ENCODE peak calls at places on chromosomes 1 and 21, in nine cellular contexts. P is coronary artery, D is fibroblast of villous mesenchyme, U is dorsolateral prefrontal cortex, O is Panc1, W is cardiac muscle cell, Y is RWPE2, N is BJ, L is HFFc6. I is an unnamed sample.

GRCh38 chr1:183473286-183473536 is 912 bp downstream of the SMG7 start:
- DNase-seq in L (no peak), W (no peak), U (no peak), N (no peak), O (no peak), Y (no peak), D (no peak), P (no peak), I (no peak)

GRCh38 chr1:228390649-228391048 is 16.0 kb downstream of the TRIM11 start:
- DNase-seq in U (no peak), O (no peak), Y (no peak), D (no peak), L (no peak), N (no peak), W (no peak), P (no peak), I (no peak)

GRCh38 chr1:101050869-101051268 is 25.3 kb upstream of the DPH5 start:
- DNase-seq in Y (no peak), D (no peak), U (no peak), P (no peak), O (no peak), L (no peak), W (no peak), N (no peak), I (no peak)

GRCh38 chr1:185537601-185538000 is 196.6 kb upstream of the HMCN1 start:
- DNase-seq in O (no peak), D (no peak), Y (no peak), L (no peak), U (no peak), W (no peak), P (no peak), N (no peak), I (no peak)

GRCh38 chr1:47837866-47838561 is 159.2 kb downstream of the TRABD2B start:
- DNase-seq in Y (peak; percentile 6), P (peak; percentile 28), D (no peak), L (no peak), O (no peak), W (no peak), U (no peak), N (no peak), I (no peak)

GRCh38 chr1:184409011-184409410 is 22.2 kb downstream of the C1orf21 start:
- DNase-seq in Y (no peak), N (no peak), U (no peak), O (no peak), P (no peak), W (no peak), L (no peak), D (no peak), I (no peak)

GRCh38 chr1:109535481-109535880 is 4.2 kb upstream of the GPR61 start:
- DNase-seq in Y (no peak), W (no peak), P (no peak), L (no peak), U (no peak), N (no peak), O (no peak), D (peak; percentile 24), I (no peak)

GRCh38 chr1:167052389-167052788 is 37.8 kb downstream of the GPA33 start:
- DNase-seq in L (peak; percentile 13), W (peak; percentile 35), P (no peak), O (no peak), D (peak; percentile 3), Y (no peak), N (no peak), U (no peak), I (no peak)

GRCh38 chr1:221515496-221515895 is 226.4 kb downstream of the DUSP10 start:
- DNase-seq in O (no peak), L (no peak), P (no peak), Y (no peak), N (no peak), U (no peak), W (no peak), D (no peak), I (no peak)

GRCh38 chr1:78560811-78561210 is 59.4 kb upstream of the IFI44L start:
- DNase-seq in L (no peak), W (no peak), Y (no peak), O (no peak), P (no peak), U (no peak), N (no peak), D (no peak), I (no peak)

GRCh38 chr1:224867715-224868114 is 61.8 kb upstream of the DNAH14 start:
- DNase-seq in O (no peak), W (no peak), U (no peak), P (no peak), Y (no peak), N (no peak), D (peak; percentile 34), L (peak; percentile 13), I (no peak)

GRCh38 chr1:15344380-15344779 is 65.3 kb upstream of the EFHD2 start:
- DNase-seq in N (no peak), L (no peak), W (no peak), P (no peak), U (no peak), O (no peak), Y (no peak), D (no peak), I (no peak)

GRCh38 chr1:35430762-35431161 is 126.4 kb downstream of the KIAA0319L start:
- DNase-seq in Y (no peak), N (no peak), U (no peak), D (no peak), P (no peak), W (no peak), O (no peak), L (no peak), I (no peak)

GRCh38 chr1:29639156-29639736 is 402.9 kb downstream of the PTPRU start:
- DNase-seq in U (no peak), P (no peak), N (no peak), L (no peak), W (no peak), Y (no peak), D (no peak), O (no peak), I (no peak)

GRCh38 chr21:29335720-29336119 is 37.0 kb downstream of the BACH1 start:
- DNase-seq in O (no peak), Y (no peak), L (no peak), P (no peak), D (no peak), N (no peak), W (no peak), U (no peak), I (no peak)

GRCh38 chr21:15687208-15687607 is 42.6 kb upstream of the USP25 start:
- DNase-seq in U (no peak), P (no peak), Y (no peak), D (no peak), W (no peak), L (peak; percentile 51), N (no peak), O (no peak), I (no peak)

GRCh38 chr21:35010450-35010849 is 38.7 kb downstream of the RUNX1 start:
- DNase-seq in N (no peak), L (no peak), D (no peak), O (no peak), U (no peak), P (no peak), Y (no peak), W (no peak), I (no peak)

GRCh38 chr1:168811213-168811612 is 82.2 kb upstream of the DPT start:
- DNase-seq in D (no peak), Y (no peak), L (no peak), N (no peak), P (no peak), U (no peak), O (no peak), W (no peak), I (no peak)

GRCh38 chr1:154777151-154777550 is 92.9 kb downstream of the KCNN3 start:
- DNase-seq in O (no peak), P (no peak), U (no peak), W (no peak), D (no peak), L (no peak), N (no peak), Y (no peak), I (no peak)

GRCh38 chr1:51484591-51484990 is 34.5 kb downstream of the EPS15 start:
- DNase-seq in L (peak; percentile 16), N (no peak), O (no peak), W (no peak), Y (no peak), P (no peak), U (no peak), D (peak; percentile 57), I (peak; percentile 73)

GRCh38 chr1:109056064-109056463 is 14.2 kb upstream of the WDR47 start:
- DNase-seq in Y (no peak), P (no peak), N (no peak), O (no peak), L (no peak), D (no peak), U (no peak), W (no peak), I (no peak)

GRCh38 chr21:39675595-39675994 is 62.9 kb downstream of the B3GALT5 start:
- DNase-seq in W (no peak), Y (no peak), P (no peak), U (no peak), L (no peak), O (no peak), N (no peak), D (no peak), I (no peak)
- TF ChIP-seq CTCF in W (no peak), Y (no peak), P (no peak), U (no peak), L (no peak), O (no peak), N (no peak), D (no peak), I (no peak)

GRCh38 chr1:44805311-44806024 is 1.7 kb downstream of the DYNLT4 start:
- DNase-seq in W (no peak), L (no peak), U (no peak), O (no peak), N (no peak), Y (no peak), P (peak; percentile 75), D (no peak), I (no peak)
- TF ChIP-seq CTCF in W (no peak), L (peak; percentile 44), U (no peak), O (no peak), N (peak; percentile 3), Y (no peak), P (no peak), D (no peak), I (no peak)

DNA sequence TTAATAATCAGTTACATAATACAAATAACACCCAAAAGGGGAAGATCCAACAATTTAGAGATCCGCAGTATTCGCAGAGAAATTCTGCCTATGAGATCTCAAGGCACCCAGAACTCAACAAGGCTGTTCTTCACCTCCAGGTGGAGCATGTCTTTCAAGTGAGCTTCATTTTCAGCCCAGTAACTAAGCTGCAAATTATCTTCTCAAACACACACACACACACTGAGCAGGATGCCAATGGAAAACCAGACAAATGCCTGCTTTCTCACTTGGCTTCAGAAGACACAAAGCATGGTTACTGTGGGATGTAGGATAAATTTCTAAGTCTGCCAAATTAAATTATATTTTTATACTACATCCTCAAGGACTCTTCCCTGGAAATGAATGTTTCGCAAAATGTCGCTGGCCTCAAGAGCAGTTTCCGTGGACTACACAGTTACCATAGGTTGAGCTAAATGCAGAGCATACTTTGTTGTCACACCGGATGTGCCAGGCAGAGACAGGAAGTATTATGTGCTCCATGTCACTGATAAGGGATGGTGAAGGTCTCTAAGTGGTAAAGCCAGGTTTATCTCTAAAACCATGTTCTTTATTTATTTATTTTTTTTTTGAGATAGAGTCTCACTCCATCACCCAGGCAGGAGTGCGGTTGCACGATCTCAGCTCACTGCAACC is 30.3 kb downstream of the UBR4 start:
- DNase-seq in Y (no peak), N (no peak), D (peak; percentile 50), L (peak; percentile 38), O (peak; percentile 7), P (no peak), U (no peak), W (peak; percentile 49), I (no peak)
- TF ChIP-seq CTCF in Y (peak; percentile 21), N (peak; percentile 28), D (peak; percentile 47), L (peak; percentile 55), O (peak; percentile 51), P (no peak), U (peak; percentile 26), W (peak; percentile 43), I (peak; percentile 31)

GRCh38 chr1:1231400-1232223 is at the start of gene SDF4:
- DNase-seq in W (peak; percentile 97), P (peak; percentile 97), D (peak; percentile 97), U (peak; percentile 95), N (peak; percentile 68), Y (peak; percentile 95), L (peak; percentile 92), O (peak; percentile 59), I (peak; percentile 92)
- TF ChIP-seq CTCF in W (no peak), P (no peak), D (no peak), U (no peak), N (no peak), Y (no peak), L (no peak), O (no peak), I (no peak)

I was measured in AG09319.